ENCODE peak calls at places on chromosomes 11 and 22, in eight cellular contexts. One of them, this sample, is unnamed.

GRCh38 chr11:94795799-94796580 is 27.8 kb downstream of the AMOTL1 start:
- DNase-seq in activated CD4-positive, alpha-beta T cell treated with anti-CD3 and anti-CD28 coated beads, Interleukin-2, amount 50 U/mL, for 1 hour: no peak
- DNase-seq in Caki2: no peak
- DNase-seq in HT-29: no peak
- DNase-seq in stimulated activated CD8-positive, alpha-beta memory T cell treated with anti-CD3 and anti-CD28 coated beads, Interleukin-12 subunit alpha, Interleukin-12 subunit beta, amount 100 ng/mL, for 1 hour: no peak
- DNase-seq in stomach: no peak
- DNase-seq in T47D: no peak
- DNase-seq in adrenal gland: no peak
- DNase-seq in this sample: no peak

GRCh38 chr11:42085736-42086135 is 626.3 kb upstream of the LRRC4C start:
- DNase-seq in activated CD4-positive, alpha-beta T cell treated with anti-CD3 and anti-CD28 coated beads, Interleukin-2, amount 50 U/mL, for 1 hour: no peak
- DNase-seq in Caki2: no peak
- DNase-seq in HT-29: no peak
- DNase-seq in stimulated activated CD8-positive, alpha-beta memory T cell treated with anti-CD3 and anti-CD28 coated beads, Interleukin-12 subunit alpha, Interleukin-12 subunit beta, amount 100 ng/mL, for 1 hour: no peak
- DNase-seq in stomach: no peak
- DNase-seq in T47D: no peak
- DNase-seq in adrenal gland: no peak
- DNase-seq in this sample: no peak

GRCh38 chr11:66915046-66915832 is 42.9 kb downstream of the PC start:
- DNase-seq in activated CD4-positive, alpha-beta T cell treated with anti-CD3 and anti-CD28 coated beads, Interleukin-2, amount 50 U/mL, for 1 hour: no peak
- DNase-seq in Caki2: no peak
- DNase-seq in HT-29: no peak
- DNase-seq in stimulated activated CD8-positive, alpha-beta memory T cell treated with anti-CD3 and anti-CD28 coated beads, Interleukin-12 subunit alpha, Interleukin-12 subunit beta, amount 100 ng/mL, for 1 hour: no peak
- DNase-seq in stomach: no peak
- DNase-seq in T47D: no peak
- DNase-seq in adrenal gland: no peak
- DNase-seq in this sample: no peak

GRCh38 chr11:14852571-14853177 is 39.4 kb downstream of the CYP2R1 start:
- DNase-seq in activated CD4-positive, alpha-beta T cell treated with anti-CD3 and anti-CD28 coated beads, Interleukin-2, amount 50 U/mL, for 1 hour: no peak
- DNase-seq in Caki2: no peak
- DNase-seq in HT-29: no peak
- DNase-seq in stimulated activated CD8-positive, alpha-beta memory T cell treated with anti-CD3 and anti-CD28 coated beads, Interleukin-12 subunit alpha, Interleukin-12 subunit beta, amount 100 ng/mL, for 1 hour: no peak
- DNase-seq in stomach: no peak
- DNase-seq in T47D: no peak
- DNase-seq in adrenal gland: no peak
- DNase-seq in this sample: no peak

GRCh38 chr22:50507991-50508884 is at the start of gene NCAPH2:
- DNase-seq in activated CD4-positive, alpha-beta T cell treated with anti-CD3 and anti-CD28 coated beads, Interleukin-2, amount 50 U/mL, for 1 hour: peak; percentile 98
- DNase-seq in Caki2: peak; percentile 93
- DNase-seq in HT-29: peak; percentile 92
- DNase-seq in stimulated activated CD8-positive, alpha-beta memory T cell treated with anti-CD3 and anti-CD28 coated beads, Interleukin-12 subunit alpha, Interleukin-12 subunit beta, amount 100 ng/mL, for 1 hour: peak; percentile 97
- DNase-seq in stomach: peak; percentile 98
- DNase-seq in T47D: peak; percentile 96
- DNase-seq in adrenal gland: peak; percentile 98
- DNase-seq in this sample: peak; percentile 93

GRCh38 chr11:62439785-62440602 is 21.2 kb downstream of the SCGB1A1 start:
- DNase-seq in activated CD4-positive, alpha-beta T cell treated with anti-CD3 and anti-CD28 coated beads, Interleukin-2, amount 50 U/mL, for 1 hour: no peak
- DNase-seq in Caki2: no peak
- DNase-seq in HT-29: no peak
- DNase-seq in stimulated activated CD8-positive, alpha-beta memory T cell treated with anti-CD3 and anti-CD28 coated beads, Interleukin-12 subunit alpha, Interleukin-12 subunit beta, amount 100 ng/mL, for 1 hour: no peak
- DNase-seq in stomach: no peak
- DNase-seq in T47D: no peak
- DNase-seq in adrenal gland: peak; percentile 58
- DNase-seq in this sample: no peak

GRCh38 chr11:1872267-1872985 is 19.3 kb downstream of the PRR33 start:
- DNase-seq in activated CD4-positive, alpha-beta T cell treated with anti-CD3 and anti-CD28 coated beads, Interleukin-2, amount 50 U/mL, for 1 hour: no peak
- DNase-seq in Caki2: no peak
- DNase-seq in HT-29: no peak
- DNase-seq in stimulated activated CD8-positive, alpha-beta memory T cell treated with anti-CD3 and anti-CD28 coated beads, Interleukin-12 subunit alpha, Interleukin-12 subunit beta, amount 100 ng/mL, for 1 hour: no peak
- DNase-seq in stomach: no peak
- DNase-seq in T47D: no peak
- DNase-seq in adrenal gland: no peak
- DNase-seq in this sample: no peak

GRCh38 chr11:33721291-33721840 is 14.9 kb downstream of the CD59 start:
- DNase-seq in activated CD4-positive, alpha-beta T cell treated with anti-CD3 and anti-CD28 coated beads, Interleukin-2, amount 50 U/mL, for 1 hour: no peak
- DNase-seq in Caki2: no peak
- DNase-seq in HT-29: no peak
- DNase-seq in stimulated activated CD8-positive, alpha-beta memory T cell treated with anti-CD3 and anti-CD28 coated beads, Interleukin-12 subunit alpha, Interleukin-12 subunit beta, amount 100 ng/mL, for 1 hour: no peak
- DNase-seq in stomach: no peak
- DNase-seq in T47D: no peak
- DNase-seq in adrenal gland: no peak
- DNase-seq in this sample: no peak

GRCh38 chr11:19953342-19953741 is 206.9 kb downstream of the DBX1 start:
- DNase-seq in activated CD4-positive, alpha-beta T cell treated with anti-CD3 and anti-CD28 coated beads, Interleukin-2, amount 50 U/mL, for 1 hour: no peak
- DNase-seq in Caki2: peak; percentile 73
- DNase-seq in HT-29: no peak
- DNase-seq in stimulated activated CD8-positive, alpha-beta memory T cell treated with anti-CD3 and anti-CD28 coated beads, Interleukin-12 subunit alpha, Interleukin-12 subunit beta, amount 100 ng/mL, for 1 hour: no peak
- DNase-seq in stomach: no peak
- DNase-seq in T47D: no peak
- DNase-seq in adrenal gland: no peak
- DNase-seq in this sample: no peak

GRCh38 chr22:41833369-41834004 is 582 bp downstream of the SREBF2 start:
- DNase-seq in activated CD4-positive, alpha-beta T cell treated with anti-CD3 and anti-CD28 coated beads, Interleukin-2, amount 50 U/mL, for 1 hour: peak; percentile 27
- DNase-seq in Caki2: peak; percentile 56
- DNase-seq in HT-29: peak; percentile 44
- DNase-seq in stimulated activated CD8-positive, alpha-beta memory T cell treated with anti-CD3 and anti-CD28 coated beads, Interleukin-12 subunit alpha, Interleukin-12 subunit beta, amount 100 ng/mL, for 1 hour: no peak
- DNase-seq in stomach: peak; percentile 48
- DNase-seq in T47D: no peak
- DNase-seq in adrenal gland: peak; percentile 79
- DNase-seq in this sample: no peak

GRCh38 chr22:46060292-46061123 is 83.5 kb upstream of the WNT7B start:
- DNase-seq in activated CD4-positive, alpha-beta T cell treated with anti-CD3 and anti-CD28 coated beads, Interleukin-2, amount 50 U/mL, for 1 hour: no peak
- DNase-seq in Caki2: no peak
- DNase-seq in HT-29: peak; percentile 21
- DNase-seq in stimulated activated CD8-positive, alpha-beta memory T cell treated with anti-CD3 and anti-CD28 coated beads, Interleukin-12 subunit alpha, Interleukin-12 subunit beta, amount 100 ng/mL, for 1 hour: no peak
- DNase-seq in stomach: peak; percentile 23
- DNase-seq in T47D: no peak
- DNase-seq in adrenal gland: peak; percentile 23
- DNase-seq in this sample: no peak

GRCh38 chr11:75320046-75320618 is 31.3 kb downstream of the ARRB1 start:
- DNase-seq in activated CD4-positive, alpha-beta T cell treated with anti-CD3 and anti-CD28 coated beads, Interleukin-2, amount 50 U/mL, for 1 hour: no peak
- DNase-seq in Caki2: no peak
- DNase-seq in HT-29: no peak
- DNase-seq in stimulated activated CD8-positive, alpha-beta memory T cell treated with anti-CD3 and anti-CD28 coated beads, Interleukin-12 subunit alpha, Interleukin-12 subunit beta, amount 100 ng/mL, for 1 hour: no peak
- DNase-seq in stomach: no peak
- DNase-seq in T47D: no peak
- DNase-seq in adrenal gland: no peak
- DNase-seq in this sample: no peak

GRCh38 chr11:128837627-128838026 is 29.5 kb downstream of the KCNJ1 start:
- DNase-seq in activated CD4-positive, alpha-beta T cell treated with anti-CD3 and anti-CD28 coated beads, Interleukin-2, amount 50 U/mL, for 1 hour: no peak
- DNase-seq in Caki2: no peak
- DNase-seq in HT-29: no peak
- DNase-seq in stimulated activated CD8-positive, alpha-beta memory T cell treated with anti-CD3 and anti-CD28 coated beads, Interleukin-12 subunit alpha, Interleukin-12 subunit beta, amount 100 ng/mL, for 1 hour: no peak
- DNase-seq in stomach: no peak
- DNase-seq in T47D: no peak
- DNase-seq in adrenal gland: peak; percentile 60
- DNase-seq in this sample: no peak

GRCh38 chr11:7569044-7569443 is 55.2 kb downstream of the PPFIBP2 start:
- DNase-seq in activated CD4-positive, alpha-beta T cell treated with anti-CD3 and anti-CD28 coated beads, Interleukin-2, amount 50 U/mL, for 1 hour: no peak
- DNase-seq in Caki2: no peak
- DNase-seq in HT-29: no peak
- DNase-seq in stimulated activated CD8-positive, alpha-beta memory T cell treated with anti-CD3 and anti-CD28 coated beads, Interleukin-12 subunit alpha, Interleukin-12 subunit beta, amount 100 ng/mL, for 1 hour: no peak
- DNase-seq in stomach: peak; percentile 68
- DNase-seq in T47D: no peak
- DNase-seq in adrenal gland: no peak
- DNase-seq in this sample: no peak

GRCh38 chr22:31734512-31734911 is 15.4 kb downstream of the PRR14L start:
- DNase-seq in activated CD4-positive, alpha-beta T cell treated with anti-CD3 and anti-CD28 coated beads, Interleukin-2, amount 50 U/mL, for 1 hour: no peak
- DNase-seq in Caki2: no peak
- DNase-seq in HT-29: no peak
- DNase-seq in stimulated activated CD8-positive, alpha-beta memory T cell treated with anti-CD3 and anti-CD28 coated beads, Interleukin-12 subunit alpha, Interleukin-12 subunit beta, amount 100 ng/mL, for 1 hour: no peak
- DNase-seq in stomach: no peak
- DNase-seq in T47D: no peak
- DNase-seq in adrenal gland: peak; percentile 14
- DNase-seq in this sample: no peak

GRCh38 chr22:42283288-42284229 is 13.1 kb upstream of the TCF20 start:
- DNase-seq in activated CD4-positive, alpha-beta T cell treated with anti-CD3 and anti-CD28 coated beads, Interleukin-2, amount 50 U/mL, for 1 hour: peak; percentile 50
- DNase-seq in Caki2: no peak
- DNase-seq in HT-29: no peak
- DNase-seq in stimulated activated CD8-positive, alpha-beta memory T cell treated with anti-CD3 and anti-CD28 coated beads, Interleukin-12 subunit alpha, Interleukin-12 subunit beta, amount 100 ng/mL, for 1 hour: no peak
- DNase-seq in stomach: no peak
- DNase-seq in T47D: no peak
- DNase-seq in adrenal gland: no peak
- DNase-seq in this sample: no peak

This sample was measured in SK-N-MC.